ENCODE peak calls at places on chromosomes 13 and 19, in nine cellular contexts. J is activated CD4-positive, alpha-beta T cell treated with anti-CD3 and anti-CD28 coated beads for 1 hour; K is aorta; Z is hepatocyte; P is GM04504; H is effector memory CD4-positive, alpha-beta T cell; X is dermis microvascular lymphatic vessel endothelial cell; S is ACHN; E is astrocyte of the cerebellum. D is an unnamed sample.

GRCh38 chr13:73059460-73060250 is 850 bp downstream of the KLF5 start:
- DNase-seq in J (peak), K (peak), Z (peak), P (no peak), H (peak), X (no peak), S (peak), E (no peak), D (peak)

GRCh38 chr13:102580552-102581169 is 16.1 kb upstream of the TPP2 start:
- DNase-seq in J (no peak), K (no peak), Z (peak), P (no peak), H (no peak), X (peak), S (peak), E (peak), D (no peak)

GRCh38 chr19:2266183-2266993 is 10.2 kb upstream of the JSRP1 start:
- DNase-seq in J (no peak), K (peak), Z (no peak), P (no peak), H (no peak), X (no peak), S (no peak), E (no peak), D (no peak)

GRCh38 chr13:77384999-77385398 is 58.1 kb upstream of the MYCBP2 start:
- DNase-seq in J (no peak), K (no peak), Z (no peak), P (no peak), H (no peak), X (no peak), S (no peak), E (no peak), D (no peak)

GRCh38 chr19:16447015-16447384 is 24.8 kb downstream of the EPS15L1 start:
- DNase-seq in J (no peak), K (peak), Z (peak), P (peak), H (no peak), X (no peak), S (peak), E (no peak), D (no peak)

GRCh38 chr13:101945435-101945834 is 456.4 kb downstream of the FGF14 start:
- DNase-seq in J (no peak), K (no peak), Z (no peak), P (no peak), H (no peak), X (no peak), S (no peak), E (no peak), D (no peak)

GRCh38 chr19:2289714-2290435 is 7.9 kb upstream of the PEAK3 start:
- DNase-seq in J (peak), K (peak), Z (no peak), P (no peak), H (no peak), X (no peak), S (no peak), E (no peak), D (no peak)

GRCh38 chr13:98403076-98403475 is 173.8 kb downstream of the STK24 start:
- DNase-seq in J (no peak), K (no peak), Z (no peak), P (no peak), H (no peak), X (no peak), S (no peak), E (no peak), D (no peak)

GRCh38 chr19:1935484-1936208 is 5.3 kb upstream of the CSNK1G2 start:
- DNase-seq in J (no peak), K (no peak), Z (no peak), P (no peak), H (no peak), X (peak), S (no peak), E (no peak), D (no peak)

GRCh38 chr13:52848455-52849190 is at the start of gene PCDH8:
- DNase-seq in J (no peak), K (peak), Z (peak), P (no peak), H (no peak), X (no peak), S (no peak), E (no peak), D (no peak)

GRCh38 chr13:44132710-44133109 is 240.9 kb upstream of the SERP2 start:
- DNase-seq in J (no peak), K (peak), Z (no peak), P (no peak), H (no peak), X (no peak), S (peak), E (no peak), D (no peak)

GRCh38 chr19:51660975-51661600 is 14.5 kb upstream of the SIGLEC14 start:
- DNase-seq in J (no peak), K (peak), Z (peak), P (peak), H (no peak), X (peak), S (peak), E (peak), D (peak)

GRCh38 chr19:19171821-19172532 is 1.9 kb upstream of the MEF2B start:
- DNase-seq in J (no peak), K (no peak), Z (peak), P (no peak), H (no peak), X (no peak), S (no peak), E (no peak), D (no peak)

GRCh38 chr19:2469102-2469914 is 6.6 kb upstream of the GADD45B start:
- DNase-seq in J (no peak), K (no peak), Z (peak), P (no peak), H (no peak), X (no peak), S (peak), E (no peak), D (no peak)

GRCh38 chr13:20121154-20121515 is 39.7 kb downstream of the GJA3 start:
- DNase-seq in J (no peak), K (no peak), Z (no peak), P (no peak), H (no peak), X (no peak), S (no peak), E (no peak), D (no peak)

GRCh38 chr19:14798760-14799159 is 20.4 kb upstream of the ADGRE2 start:
- DNase-seq in J (no peak), K (no peak), Z (no peak), P (no peak), H (no peak), X (no peak), S (no peak), E (no peak), D (no peak)

GRCh38 chr19:36973021-36973843 is 57.1 kb downstream of the ZNF568 start:
- DNase-seq in J (peak), K (peak), Z (no peak), P (peak), H (peak), X (peak), S (no peak), E (peak), D (peak)

GRCh38 chr13:98533912-98534311 is 43.0 kb downstream of the STK24 start:
- DNase-seq in J (no peak), K (no peak), Z (no peak), P (no peak), H (no peak), X (no peak), S (no peak), E (no peak), D (no peak)

GRCh38 chr19:49559928-49560327 is 20.4 kb downstream of the NOSIP start:
- DNase-seq in J (no peak), K (no peak), Z (no peak), P (no peak), H (no peak), X (no peak), S (no peak), E (no peak), D (no peak)

GRCh38 chr19:48501446-48501960 is 10.1 kb downstream of the LMTK3 start:
- DNase-seq in J (peak), K (no peak), Z (peak), P (no peak), H (peak), X (no peak), S (no peak), E (no peak), D (no peak)

GRCh38 chr13:55160911-55161310 is 1979.8 kb upstream of the PRR20A start:
- DNase-seq in J (no peak), K (no peak), Z (no peak), P (no peak), H (no peak), X (no peak), S (no peak), E (no peak), D (no peak)

GRCh38 chr19:11203194-11204075 is 6.1 kb upstream of the KANK2 start:
- DNase-seq in J (no peak), K (peak), Z (peak), P (peak), H (no peak), X (no peak), S (peak), E (no peak), D (no peak)